ENCODE peak calls at places on chromosome 13, in eight cellular contexts. W is IMR-90, U is tibial nerve, M is GM12878, G is heart left ventricle, F is body of pancreas, P is uterus, X is HCT116. B is an unnamed sample.

GRCh38 chr13:33322474-33322827 is 36.9 kb upstream of the STARD13 start:
- DNase-seq in W (peak), U (no peak), M (no peak), G (peak), F (no peak), P (peak), X (no peak), B (no peak)

GRCh38 chr13:27919934-27920676 is at the start of gene PDX1:
- DNase-seq in W (no peak), U (no peak), M (no peak), G (no peak), F (peak), P (no peak), X (no peak), B (peak)

GRCh38 chr13:101925731-101926130 is 473.3 kb downstream of the ITGBL1 start:
- DNase-seq in W (no peak), U (no peak), M (no peak), G (no peak), F (no peak), P (no peak), X (no peak), B (no peak)

GRCh38 chr13:27619711-27620376 is 485 bp downstream of the LNX2 start:
- DNase-seq in W (peak), U (peak), M (no peak), G (peak), F (no peak), P (peak), X (no peak), B (peak)

GRCh38 chr13:72555601-72556000 is 171.8 kb downstream of the MZT1 start:
- DNase-seq in W (no peak), U (no peak), M (no peak), G (no peak), F (no peak), P (no peak), X (no peak), B (no peak)

GRCh38 chr13:90690458-90691063 is 656.9 kb upstream of the MIR17HG start:
- DNase-seq in W (peak), U (no peak), M (no peak), G (no peak), F (no peak), P (no peak), X (no peak), B (no peak)

GRCh38 chr13:66154354-66154753 is 1075.8 kb downstream of the PCDH9 start:
- DNase-seq in W (no peak), U (no peak), M (no peak), G (no peak), F (no peak), P (no peak), X (no peak), B (no peak)

GRCh38 chr13:79647518-79647917 is 166.6 kb downstream of the NDFIP2 start:
- DNase-seq in W (no peak), U (no peak), M (no peak), G (no peak), F (no peak), P (no peak), X (no peak), B (peak)

GRCh38 chr13:101455863-101456262 is 3.4 kb downstream of the ITGBL1 start:
- DNase-seq in W (peak), U (no peak), M (no peak), G (no peak), F (no peak), P (no peak), X (no peak), B (no peak)

GRCh38 chr13:52949044-52949443 is 79.6 kb upstream of the OLFM4 start:
- DNase-seq in W (no peak), U (no peak), M (no peak), G (no peak), F (no peak), P (no peak), X (no peak), B (no peak)

GRCh38 chr13:52950436-52950960 is 78.1 kb upstream of the OLFM4 start:
- DNase-seq in W (no peak), U (no peak), M (no peak), G (no peak), F (no peak), P (no peak), X (no peak), B (no peak)

GRCh38 chr13:52954838-52955237 is 73.8 kb upstream of the OLFM4 start:
- DNase-seq in W (no peak), U (no peak), M (no peak), G (no peak), F (no peak), P (no peak), X (no peak), B (no peak)

GRCh38 chr13:52945348-52945747 is 83.3 kb upstream of the OLFM4 start:
- DNase-seq in W (no peak), U (no peak), M (no peak), G (no peak), F (no peak), P (no peak), X (no peak), B (no peak)

DNA sequence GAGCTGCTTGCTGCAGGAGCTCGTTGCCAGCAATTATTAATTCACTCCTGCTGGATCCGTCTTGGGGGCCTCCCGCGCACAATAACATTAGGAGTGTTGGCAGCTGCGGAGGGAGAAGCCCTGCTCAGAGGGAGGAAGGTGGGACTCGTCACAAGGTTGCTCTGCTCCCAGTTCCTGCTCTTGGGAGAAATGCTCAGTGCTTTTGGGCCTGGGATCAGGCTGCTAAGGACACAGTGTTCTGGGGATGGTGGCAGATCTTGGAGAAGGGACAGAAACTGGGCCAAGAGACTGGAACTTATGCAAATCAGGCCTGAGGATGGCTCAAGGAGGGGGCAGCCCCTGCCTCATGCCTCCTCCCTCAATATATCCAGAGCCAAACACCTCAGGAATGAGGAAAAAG is 78.9 kb upstream of the OLFM4 start:
- DNase-seq in W (no peak), U (no peak), M (no peak), G (no peak), F (no peak), P (no peak), X (no peak), B (peak)
- H3K27ac ChIP-seq in W (no peak), U (no peak), M (no peak), G (no peak), F (no peak), P (no peak), X (no peak), B (no peak)

GRCh38 chr13:31162151-31163008 is 676 bp upstream of the HSPH1 start:
- DNase-seq in W (peak), U (peak), M (peak), G (peak), F (peak), P (peak), X (peak), B (peak)
- TF ChIP-seq POLR2A in W (peak), U (peak), M (no peak), G (peak), F (no peak), P (peak), X (peak), B (no peak)

DNA sequence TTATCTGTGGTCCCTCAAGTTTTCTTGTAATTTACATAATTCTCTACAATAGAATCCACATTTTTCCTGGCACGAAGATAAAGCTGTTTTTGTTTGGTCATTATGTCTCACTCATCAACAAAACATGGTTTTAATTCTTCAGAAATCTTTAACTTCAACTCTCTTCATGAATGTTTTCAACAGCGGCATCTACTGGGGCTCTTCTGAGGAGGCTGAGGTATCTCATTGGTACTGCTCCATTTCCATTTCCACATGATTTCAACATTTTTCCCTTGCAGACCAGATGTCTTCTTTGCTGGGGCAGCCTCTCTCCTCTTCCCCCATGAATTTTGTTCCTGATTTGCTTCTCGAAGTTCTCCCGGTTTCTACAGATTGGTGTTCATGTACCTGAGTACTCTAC is 5.8 kb upstream of the KBTBD7 start:
- DNase-seq in W (no peak), U (no peak), M (no peak), G (no peak), F (no peak), P (no peak), X (no peak), B (no peak)
- H3K4me3 ChIP-seq in W (no peak), U (no peak), M (no peak), G (no peak), F (no peak), P (no peak), X (no peak), B (no peak)

GRCh38 chr13:110268576-110269185 is 38.3 kb downstream of the COL4A1 start:
- DNase-seq in W (no peak), U (no peak), M (no peak), G (no peak), F (peak), P (peak), X (no peak), B (no peak)

GRCh38 chr13:110272227-110272626 is 34.7 kb downstream of the COL4A1 start:
- DNase-seq in W (no peak), U (no peak), M (no peak), G (no peak), F (no peak), P (no peak), X (no peak), B (no peak)

GRCh38 chr13:110271313-110271712 is 35.6 kb downstream of the COL4A1 start:
- DNase-seq in W (no peak), U (no peak), M (no peak), G (peak), F (peak), P (peak), X (no peak), B (no peak)

GRCh38 chr13:110269509-110270185 is 37.3 kb downstream of the COL4A1 start:
- DNase-seq in W (no peak), U (no peak), M (no peak), G (no peak), F (peak), P (peak), X (no peak), B (no peak)

GRCh38 chr13:110270507-110270906 is 36.5 kb downstream of the COL4A1 start:
- DNase-seq in W (no peak), U (no peak), M (no peak), G (no peak), F (peak), P (peak), X (no peak), B (no peak)
- H3K27ac ChIP-seq in W (no peak), U (no peak), M (no peak), G (no peak), F (no peak), P (no peak), X (no peak), B (no peak)

GRCh38 chr13:46181799-46182490 is at the start of gene LCP1:
- DNase-seq in W (no peak), U (no peak), M (peak), G (no peak), F (no peak), P (no peak), X (no peak), B (peak)
- TF ChIP-seq POLR2A in W (no peak), U (peak), M (peak), G (no peak), F (no peak), P (no peak), X (no peak), B (no peak)

DNA sequence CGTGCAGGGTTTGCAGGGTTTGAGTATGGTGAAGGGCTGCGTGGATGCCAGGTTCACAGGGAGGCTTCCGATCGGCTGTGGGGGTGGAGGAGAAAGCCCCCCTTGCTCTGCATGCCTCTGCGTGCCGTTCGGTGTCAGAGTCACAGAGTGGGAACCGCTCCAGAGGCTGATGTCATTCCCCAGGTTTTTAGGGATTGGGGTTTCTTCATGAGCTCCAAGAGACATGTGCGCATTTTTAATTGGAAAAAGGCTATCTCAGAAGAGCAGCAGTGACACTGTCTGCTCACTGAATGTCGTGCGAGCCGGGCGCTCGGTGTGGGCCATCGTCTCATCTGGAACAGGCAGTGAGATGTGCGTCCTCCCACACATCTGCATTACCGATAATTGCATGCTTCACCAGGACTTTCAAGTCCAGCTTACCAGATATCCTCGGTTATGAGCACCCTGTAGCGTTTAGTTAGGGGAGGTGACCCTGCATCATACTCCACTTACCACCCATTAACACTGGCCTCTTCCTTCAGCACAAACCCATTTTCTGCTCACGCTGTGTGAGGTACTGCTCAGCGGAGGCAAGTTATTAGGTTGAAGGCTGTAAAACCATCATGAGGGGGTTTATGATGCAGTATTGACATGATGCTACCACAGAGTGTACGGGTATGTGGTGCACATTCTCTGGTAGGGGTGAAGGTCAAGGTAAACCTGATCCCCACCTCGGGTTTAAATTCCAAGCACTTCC is 1.7 kb downstream of the MCF2L start:
- DNase-seq in W (no peak), U (no peak), M (no peak), G (no peak), F (no peak), P (no peak), X (no peak), B (no peak)
- H3K4me3 ChIP-seq in W (no peak), U (no peak), M (no peak), G (peak), F (no peak), P (no peak), X (no peak), B (no peak)

DNA sequence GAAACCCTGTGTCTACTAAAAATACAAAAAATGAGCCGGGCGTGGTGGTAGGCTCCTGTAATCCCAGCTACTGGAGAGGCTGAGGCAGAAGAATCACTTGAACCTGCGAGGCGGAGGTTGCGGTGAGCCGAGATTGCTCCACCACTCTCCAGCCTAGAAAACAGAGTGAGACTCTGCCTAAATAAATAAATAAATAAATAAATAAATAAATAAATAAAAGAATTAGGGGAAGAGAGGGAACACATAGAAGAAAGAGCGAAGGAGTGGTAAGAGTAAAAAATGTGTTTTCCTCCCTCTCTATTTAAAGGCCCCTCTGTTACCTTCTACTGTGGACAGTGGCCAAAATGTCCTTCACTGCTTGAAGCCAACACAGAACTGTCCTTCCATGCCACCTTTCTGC is 103.9 kb upstream of the SOX21 start:
- DNase-seq in W (no peak), U (no peak), M (no peak), G (no peak), F (no peak), P (no peak), X (no peak), B (no peak)
- H3K27ac ChIP-seq in W (no peak), U (no peak), M (no peak), G (no peak), F (no peak), P (no peak), X (no peak), B (no peak)

DNA sequence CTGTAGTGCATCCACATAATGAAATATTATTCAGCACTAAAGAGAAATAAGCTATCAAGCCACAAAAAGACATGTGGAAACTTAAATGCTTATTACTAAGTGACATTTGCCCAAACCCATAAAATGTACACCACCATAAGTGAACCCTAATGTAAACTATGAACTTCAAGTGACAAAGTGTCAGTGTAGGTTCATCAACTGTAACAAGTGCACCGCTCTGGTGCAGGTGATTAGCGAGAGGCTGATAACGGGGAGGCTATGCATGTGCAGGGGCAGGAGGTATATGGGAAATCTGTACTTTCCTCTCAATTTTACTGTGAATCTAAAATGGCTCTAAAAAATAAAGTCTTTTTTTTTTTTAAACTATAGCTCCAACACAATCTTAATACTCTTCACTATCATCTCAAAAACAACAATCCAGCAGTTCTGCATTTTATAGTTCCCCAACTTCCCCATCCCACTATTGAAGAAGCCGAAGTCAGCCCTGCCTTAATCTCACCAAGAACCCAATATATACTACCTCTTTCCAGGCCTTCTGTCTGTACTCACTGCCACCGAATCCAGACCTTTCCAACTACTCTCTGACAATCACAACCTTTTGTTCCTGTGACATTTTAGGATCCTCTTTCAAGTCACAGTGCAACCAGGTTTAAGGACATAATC is 22.6 kb downstream of the ELF1 start:
- DNase-seq in W (no peak), U (no peak), M (no peak), G (no peak), F (no peak), P (no peak), X (no peak), B (no peak)
- TF ChIP-seq POLR2A in W (no peak), U (no peak), M (no peak), G (no peak), F (no peak), P (no peak), X (no peak), B (no peak)

DNA sequence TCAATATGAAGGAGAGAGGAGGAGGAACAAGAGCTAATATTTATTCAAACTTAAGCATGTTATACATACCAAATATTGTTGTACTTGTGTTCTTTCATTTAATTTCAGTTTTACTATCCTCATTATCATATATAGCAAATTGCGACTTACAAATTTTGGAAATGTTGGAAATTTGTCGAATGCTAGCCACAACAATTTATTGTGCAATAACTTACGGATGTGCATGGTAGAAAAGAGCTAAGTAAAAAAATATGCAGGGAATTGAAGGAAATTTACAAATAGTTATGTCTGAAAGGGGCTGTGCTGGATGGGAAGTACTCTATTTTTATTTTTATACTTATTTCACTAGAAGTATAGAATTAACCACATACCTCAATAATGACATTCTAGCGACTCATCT is 376.3 kb downstream of the PCDH20 start:
- DNase-seq in W (no peak), U (no peak), M (no peak), G (no peak), F (no peak), P (no peak), X (no peak), B (no peak)
- H3K4me3 ChIP-seq in W (no peak), U (no peak), M (no peak), G (no peak), F (no peak), P (no peak), X (no peak), B (no peak)

DNA sequence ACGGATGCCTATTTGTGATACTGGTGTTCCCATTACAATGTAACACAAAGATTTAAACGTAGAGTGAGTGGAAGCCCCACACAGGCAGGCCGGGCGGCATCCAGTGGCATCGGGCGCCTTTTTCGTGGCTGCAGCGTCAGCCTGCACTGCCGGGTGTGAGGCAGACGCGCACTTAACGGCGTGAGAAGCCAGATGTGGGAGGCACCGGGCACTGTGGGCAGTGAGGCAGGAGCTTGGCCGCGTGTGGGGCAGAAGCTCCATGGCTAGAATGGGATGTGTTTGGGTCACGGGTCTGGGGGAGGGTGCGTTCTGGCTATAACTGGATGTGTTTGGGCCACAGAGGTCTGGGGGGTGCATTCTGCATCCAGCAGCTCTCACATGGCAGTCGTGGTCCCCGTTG is 63.1 kb upstream of the F7 start:
- DNase-seq in W (no peak), U (no peak), M (no peak), G (no peak), F (no peak), P (no peak), X (no peak), B (no peak)
- H3K27ac ChIP-seq in W (no peak), U (no peak), M (no peak), G (no peak), F (no peak), P (no peak), X (no peak), B (no peak)